ENCODE peak calls at places on chromosome 9, in seven cellular contexts. R is psoas muscle; P is AG04450; B is A673; I is kidney; J is fibroblast of mammary gland; M is CD8-positive, alpha-beta T cell. D is an unnamed sample.

GRCh38 chr9:95499101-95499676 is 17.6 kb downstream of the PTCH1 start:
- DNase-seq in P (no peak), J (no peak), R (no peak), I (no peak), B (peak), M (no peak), D (no peak)

GRCh38 chr9:101458955-101459631 is 23.5 kb upstream of the ALDOB start:
- DNase-seq in M (no peak), R (no peak), P (peak), I (no peak), B (peak), J (peak), D (peak)

GRCh38 chr9:104572612-104573011 is 3.6 kb downstream of the OR13C8 start:
- DNase-seq in R (no peak), M (no peak), B (no peak), P (no peak), J (no peak), I (no peak), D (no peak)

GRCh38 chr9:69898714-69899209 is 78.1 kb downstream of the CFAP95 start:
- DNase-seq in M (no peak), I (no peak), R (no peak), B (peak), J (peak), P (peak), D (peak)

GRCh38 chr9:13860926-13861325 is 453.0 kb downstream of the NFIB start:
- DNase-seq in P (no peak), J (peak), I (no peak), R (no peak), B (no peak), M (no peak), D (no peak)

GRCh38 chr9:91787931-91788330 is 162.1 kb downstream of the ROR2 start:
- DNase-seq in R (no peak), B (no peak), M (no peak), I (no peak), P (no peak), J (no peak), D (no peak)

GRCh38 chr9:93470391-93470790 is 17.0 kb upstream of the FAM120AOS start:
- DNase-seq in M (no peak), J (no peak), I (no peak), P (no peak), R (no peak), B (no peak), D (no peak)

GRCh38 chr9:107158321-107158720 is 124.8 kb upstream of the RAD23B start:
- DNase-seq in M (no peak), J (peak), I (no peak), B (peak), R (no peak), P (no peak), D (peak)

GRCh38 chr9:121987312-121987711 is 105.8 kb downstream of the TTLL11 start:
- DNase-seq in P (no peak), I (no peak), R (no peak), B (no peak), J (no peak), M (no peak), D (no peak)

GRCh38 chr9:99023229-99023628 is 79.5 kb downstream of the COL15A1 start:
- DNase-seq in B (no peak), M (no peak), R (no peak), I (peak), J (no peak), P (no peak), D (no peak)

GRCh38 chr9:84839538-84839937 is 170.0 kb downstream of the NTRK2 start:
- DNase-seq in I (no peak), M (no peak), J (no peak), B (no peak), R (no peak), P (no peak), D (peak)

GRCh38 chr9:87950765-87951488 is 23.4 kb downstream of the CDK20 start:
- DNase-seq in P (no peak), J (peak), M (no peak), I (no peak), R (no peak), B (peak), D (no peak)

GRCh38 chr9:108056083-108056804 is 566.7 kb upstream of the KLF4 start:
- DNase-seq in J (peak), I (no peak), M (no peak), P (no peak), R (no peak), B (peak), D (peak)

GRCh38 chr9:117523531-117524153 is 108.8 kb upstream of the ASTN2 start:
- DNase-seq in R (no peak), J (no peak), I (no peak), B (no peak), M (no peak), P (no peak), D (no peak)

GRCh38 chr9:106745457-106745856 is 117.5 kb upstream of the ZNF462 start:
- DNase-seq in M (no peak), J (peak), I (no peak), P (no peak), B (no peak), R (no peak), D (peak)

GRCh38 chr9:2686884-2687283 is 30.4 kb upstream of the KCNV2 start:
- DNase-seq in P (no peak), J (no peak), I (no peak), M (no peak), R (no peak), B (no peak), D (no peak)

DNA sequence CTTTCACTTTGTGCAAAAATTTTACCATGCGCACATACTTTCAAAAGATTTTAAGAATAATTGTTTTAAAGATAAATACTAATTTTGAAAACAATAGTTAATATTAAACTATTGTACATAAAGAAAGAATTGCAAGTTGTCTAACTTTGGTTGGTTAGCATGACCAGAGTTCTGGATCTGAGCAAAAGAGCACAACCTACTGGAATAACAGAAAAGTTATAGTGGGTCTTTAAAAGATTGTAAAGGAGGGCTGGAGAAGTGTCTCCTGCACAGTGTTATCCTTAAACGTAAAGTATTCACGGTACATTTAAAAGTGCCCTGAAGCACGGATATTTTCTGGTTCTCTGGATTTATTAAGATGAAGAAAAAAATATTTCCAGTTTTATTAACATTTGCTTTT is 70.6 kb downstream of the GLIS3 start:
- DNase-seq in M (no peak), B (no peak), J (no peak), R (no peak), I (no peak), P (no peak), D (no peak)
- TF ChIP-seq CTCF in M (no peak), B (no peak), J (peak), R (no peak), I (no peak), P (peak), D (peak)

DNA sequence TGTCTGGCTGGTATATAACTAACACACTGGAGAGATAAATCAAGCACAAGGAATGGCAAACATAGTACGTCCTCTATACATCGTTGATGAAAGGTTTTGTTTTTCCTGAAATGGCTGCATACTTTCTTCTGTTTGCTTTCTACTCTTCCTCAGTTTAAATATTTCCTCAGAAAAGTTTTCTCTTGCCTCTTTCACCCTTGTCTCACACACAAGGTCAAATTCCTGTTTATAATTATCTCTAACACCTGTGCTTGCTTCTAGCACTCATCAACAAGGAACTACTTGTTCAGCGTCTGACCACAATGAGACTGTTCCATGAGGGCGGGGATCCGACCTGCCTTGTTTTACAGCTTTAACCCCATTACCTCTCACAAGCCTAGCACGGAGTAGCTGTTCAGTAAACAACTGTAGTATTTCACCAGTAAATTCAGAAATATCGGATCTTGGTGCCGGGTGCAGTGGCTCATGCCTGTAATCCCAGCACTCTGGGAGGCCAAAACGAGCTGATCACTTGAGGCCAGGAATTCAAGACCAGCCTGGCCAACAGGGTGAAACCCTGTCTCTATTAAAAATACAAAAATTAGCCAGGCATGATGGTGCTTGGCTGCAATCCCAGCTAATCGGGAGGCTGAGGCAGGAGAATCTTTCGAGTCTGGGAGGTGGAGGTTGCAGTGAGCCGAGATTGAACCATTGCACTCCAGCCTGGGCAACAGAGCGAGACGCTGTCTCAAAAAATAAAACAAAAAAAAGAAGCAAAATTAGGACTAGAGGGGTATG is 37.0 kb downstream of the NR6A1 start:
- DNase-seq in M (no peak), B (no peak), I (no peak), P (no peak), R (no peak), J (no peak), D (no peak)
- H3K4me3 ChIP-seq in M (no peak), B (no peak), I (no peak), P (no peak), R (peak), J (no peak), D (no peak)

GRCh38 chr9:30925126-30925525 is 1459.3 kb upstream of the ACO1 start:
- DNase-seq in I (no peak), P (no peak), B (no peak), J (no peak), M (no peak), R (no peak), D (no peak)
- TF ChIP-seq CTCF in I (no peak), P (no peak), B (no peak), J (no peak), M (no peak), R (no peak), D (no peak)

GRCh38 chr9:89522979-89523305 is 25.0 kb upstream of the SEMA4D start:
- DNase-seq in R (no peak), B (no peak), I (no peak), P (no peak), M (no peak), J (no peak), D (no peak)
- H3K4me3 ChIP-seq in R (no peak), B (no peak), I (no peak), P (no peak), M (peak), J (no peak), D (no peak)